ENCODE peak calls at places on chromosomes 7 and 10, in four cellular contexts. C is PC-3, S is neural progenitor cell, W is fibroblast of lung. J is an unnamed sample.

GRCh38 chr10:112361951-112362770 is 11.8 kb upstream of the ACSL5 start:
- DNase-seq in S (no peak), W (peak; percentile 48), C (peak; percentile 26), J (no peak)

GRCh38 chr7:105885386-105886111 is 9.2 kb upstream of the ATXN7L1 start:
- DNase-seq in C (no peak), W (peak; percentile 4), S (no peak), J (no peak)

GRCh38 chr7:43491984-43492383 is 90.9 kb upstream of the STK17A start:
- DNase-seq in C (peak; percentile 81), W (peak; percentile 71), S (no peak), J (no peak)

GRCh38 chr7:157855016-157855415 is 518.2 kb downstream of the DNAJB6 start:
- DNase-seq in W (no peak), S (no peak), C (no peak), J (no peak)

GRCh38 chr7:100119075-100119700 is at the start of the genes CNPY4 and TAF6:
- DNase-seq in S (peak; percentile 98), W (peak; percentile 97), C (peak; percentile 94), J (peak; percentile 67)

GRCh38 chr7:134695321-134695860 is 48.7 kb downstream of the BPGM start:
- DNase-seq in C (no peak), W (no peak), S (no peak), J (no peak)

GRCh38 chr7:123787227-123788007 is 38.6 kb upstream of the WASL start:
- DNase-seq in S (no peak), C (peak; percentile 31), W (no peak), J (no peak)

GRCh38 chr7:111784971-111785575 is 222.8 kb upstream of the IMMP2L start:
- DNase-seq in C (peak; percentile 40), S (no peak), W (no peak), J (no peak)

GRCh38 chr7:36048141-36048901 is 104.7 kb upstream of the EEPD1 start:
- DNase-seq in W (peak; percentile 98), S (no peak), C (peak; percentile 90), J (no peak)

GRCh38 chr7:156156734-156157408 is 344.6 kb upstream of the SHH start:
- DNase-seq in W (peak; percentile 11), C (peak; percentile 70), S (peak; percentile 76), J (no peak)

GRCh38 chr7:142868188-142868811 is 13.4 kb downstream of the EPHB6 start:
- DNase-seq in C (no peak), W (no peak), S (no peak), J (no peak)

GRCh38 chr7:115638853-115639252 is 391.7 kb downstream of the TFEC start:
- DNase-seq in W (no peak), S (no peak), C (no peak), J (no peak)

GRCh38 chr7:1720325-1720724 is 50.2 kb downstream of the ELFN1 start:
- DNase-seq in C (no peak), S (no peak), W (no peak), J (no peak)

GRCh38 chr10:110764793-110765512 is 106.8 kb upstream of the PDCD4 start:
- DNase-seq in C (no peak), W (no peak), S (no peak), J (no peak)

GRCh38 chr10:110762849-110763211 is 108.9 kb upstream of the PDCD4 start:
- DNase-seq in C (no peak), W (no peak), S (no peak), J (no peak)

GRCh38 chr10:110764378-110764777 is 107.3 kb upstream of the PDCD4 start:
- DNase-seq in S (no peak), W (no peak), C (no peak), J (no peak)

GRCh38 chr10:110762109-110762848 is 109.4 kb upstream of the PDCD4 start:
- DNase-seq in C (no peak), W (no peak), S (no peak), J (no peak)

DNA sequence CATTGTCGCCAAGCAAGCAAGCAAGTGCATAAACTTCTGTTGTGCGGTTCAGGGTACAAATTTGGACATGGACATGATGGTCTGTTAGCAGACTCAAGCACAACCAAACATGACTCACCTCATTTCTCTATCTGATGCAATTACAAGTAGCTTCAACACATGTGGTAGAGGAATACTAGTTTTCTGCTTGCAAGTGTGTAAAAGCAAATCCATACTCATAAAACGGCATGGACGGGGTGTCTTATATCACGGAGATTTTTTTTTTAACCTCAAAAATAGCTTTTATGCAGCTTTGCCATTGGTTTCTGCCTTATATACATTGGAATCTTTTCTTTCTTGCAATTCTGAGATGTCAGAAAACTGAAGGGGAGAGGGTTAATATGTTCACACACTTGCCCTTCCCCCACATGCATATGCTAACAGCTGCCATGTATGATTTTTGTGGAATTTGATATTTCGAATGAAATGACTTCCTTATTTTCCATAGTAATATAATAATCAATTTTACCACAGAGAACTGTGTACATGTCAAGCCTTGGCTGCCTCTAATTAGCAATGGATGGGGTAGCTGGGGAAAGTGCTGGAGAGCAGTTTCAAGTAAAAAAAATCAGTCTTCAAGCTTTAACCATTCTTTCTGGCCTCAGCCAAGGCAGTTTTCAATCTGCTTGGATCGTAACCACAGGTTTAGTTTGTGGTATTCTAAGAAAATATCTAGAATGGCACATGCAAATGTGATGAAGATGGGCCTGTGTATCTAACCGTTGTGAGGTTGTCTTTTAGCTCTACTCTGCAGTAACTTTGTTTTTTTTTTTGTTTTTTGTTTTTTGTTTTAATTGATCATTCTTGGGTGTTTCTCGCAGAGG is 106.0 kb upstream of the PDCD4 start:
- DNase-seq in C (no peak), S (no peak), W (peak; percentile 38), J (no peak)
- H3K36me3 ChIP-seq in C (no peaks in the 10 kb centered on the region), S (no peaks in the 10 kb centered on the region), W (no peaks in the 10 kb centered on the region), J (no peaks in the 10 kb centered on the region)

GRCh38 chr10:86642499-86642898 is 11.8 kb upstream of the OPN4 start:
- DNase-seq in W (no peak), S (no peak), C (peak; percentile 60), J (no peak)
- H2AFZ ChIP-seq in W (no peak overlapping the region), S (no peak overlapping the region), C (no peak overlapping the region), J (no peak overlapping the region)

DNA sequence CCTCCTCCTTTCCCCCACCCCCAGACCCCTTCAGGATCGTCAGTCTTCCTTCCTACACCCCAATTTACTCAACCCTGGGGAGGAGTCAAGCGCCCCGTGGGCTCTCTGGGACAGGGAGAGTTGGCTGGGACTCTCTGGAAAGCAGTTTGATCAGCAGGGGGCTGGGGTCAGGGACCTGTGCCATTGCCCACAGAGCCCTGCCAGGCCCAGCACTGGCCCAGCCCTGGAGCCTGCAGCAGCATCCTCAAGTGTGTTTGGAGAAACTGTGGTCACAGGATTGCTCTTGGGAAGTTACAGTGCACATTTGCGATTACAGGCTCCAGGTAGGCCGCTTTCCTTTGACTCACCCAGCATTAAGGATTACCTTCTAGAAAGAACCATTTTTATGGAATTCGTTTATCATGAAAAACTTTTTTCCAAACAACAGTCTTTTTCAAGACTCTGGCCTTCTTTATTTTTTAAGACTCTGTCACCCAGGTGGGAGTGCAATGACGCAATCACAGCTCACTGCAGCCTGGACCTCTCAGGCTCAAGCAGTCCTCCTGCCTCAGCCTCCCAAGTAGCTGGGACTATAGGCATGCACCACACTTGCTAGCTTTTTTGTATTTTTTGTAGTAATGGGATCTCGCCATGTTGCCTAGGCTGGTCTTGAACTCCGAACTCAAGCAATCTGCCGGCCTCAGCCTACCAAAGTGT is 50.7 kb downstream of the CHST3 start:
- DNase-seq in C (no peak), S (no peak), W (no peak), J (no peak)
- H3K27me3 ChIP-seq in C (no peaks in the 10 kb centered on the region), S (no peaks in the 10 kb centered on the region), W (no peaks in the 10 kb centered on the region), J (no peaks in the 10 kb centered on the region)

DNA sequence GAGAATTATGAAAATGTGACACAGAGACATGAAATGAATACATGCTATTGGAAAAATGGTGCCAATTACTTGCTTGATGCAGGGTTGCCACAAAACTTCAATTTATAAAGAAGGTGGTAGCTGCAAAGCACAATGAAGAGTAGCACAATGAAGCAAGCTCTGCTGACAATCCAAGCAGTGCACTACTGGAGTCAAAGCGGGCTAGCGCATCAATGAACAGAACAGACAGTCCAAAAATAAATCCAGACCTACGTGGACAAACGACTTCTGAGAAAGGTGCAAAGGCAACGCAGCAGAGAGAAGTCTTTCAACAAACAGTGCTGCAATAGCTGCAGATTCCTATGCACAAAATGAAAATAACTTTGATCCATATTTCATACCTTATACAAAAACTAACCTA is 75.8 kb downstream of the LARP4B start:
- DNase-seq in C (no peak), S (no peak), W (no peak), J (no peak)
- H3K36me3 ChIP-seq in C (no peaks in the 10 kb centered on the region), S (peaks cover 16% of the 10 kb centered on the region), W (peaks cover 2% of the 10 kb centered on the region), J (peaks cover 13% of the 10 kb centered on the region)

GRCh38 chr10:3933733-3934132 is 148.7 kb upstream of the KLF6 start:
- DNase-seq in C (no peak), W (no peak), S (no peak), J (no peak)

GRCh38 chr10:3932597-3933380 is 147.8 kb upstream of the KLF6 start:
- DNase-seq in C (no peak), S (no peak), W (no peak), J (no peak)

GRCh38 chr10:3936422-3937040 is 151.5 kb upstream of the KLF6 start:
- DNase-seq in C (no peak), S (no peak), W (no peak), J (no peak)

GRCh38 chr10:3935141-3935540 is 150.1 kb upstream of the KLF6 start:
- DNase-seq in C (no peak), W (peak; percentile 77), S (no peak), J (no peak)

DNA sequence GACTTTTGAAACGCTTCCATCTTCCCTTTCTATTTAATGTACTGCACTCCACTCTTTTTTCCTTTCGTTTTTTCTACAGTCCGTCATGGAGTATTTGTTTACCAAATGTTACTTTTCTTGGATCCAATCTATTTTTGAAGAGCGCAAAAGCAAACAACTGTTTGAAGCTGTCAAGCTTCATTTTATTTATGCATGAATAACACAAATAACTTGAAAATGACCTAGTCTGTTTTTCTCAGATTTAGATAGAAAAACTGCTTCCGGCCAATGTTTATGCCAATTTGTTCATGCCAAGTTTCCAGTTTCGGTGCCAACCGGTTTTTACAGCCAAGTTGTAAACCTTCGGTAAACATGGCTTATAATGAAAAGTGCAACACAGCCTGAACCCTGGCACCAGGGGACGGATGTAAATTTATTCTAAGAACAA is 150.9 kb upstream of the KLF6 start:
- DNase-seq in W (peak; percentile 56), S (no peak), C (peak; percentile 59), J (no peak)
- H2AFZ ChIP-seq in W (no peak overlapping the region), S (no peak overlapping the region), C (peak overlapping the region; percentile 48), J (peak overlapping the region; percentile 73)

GRCh38 chr10:23199768-23200511 is 7.8 kb downstream of the PTF1A start:
- DNase-seq in S (peak; percentile 76), C (no peak), W (no peak), J (no peak)
- H3K27me3 ChIP-seq in S (peaks cover 100% of the 10 kb centered on the region), C (peaks cover 88% of the 10 kb centered on the region), W (peaks cover 20% of the 10 kb centered on the region), J (peaks cover 87% of the 10 kb centered on the region)

GRCh38 chr10:29970012-29970396 is 89.4 kb downstream of the JCAD start:
- DNase-seq in C (no peak), W (no peak), S (no peak), J (no peak)
- H3K36me3 ChIP-seq in C (no peaks in the 10 kb centered on the region), W (no peaks in the 10 kb centered on the region), S (no peaks in the 10 kb centered on the region), J (no peaks in the 10 kb centered on the region)